ENCODE peak calls at places on chromosome 22, in six cellular contexts. N, C, W, L, Y and Z are unnamed samples.

GRCh38 chr22:45832180-45832579 is 144.8 kb downstream of the WNT7B start:
- DNase-seq in C (peak; percentile 52), W (no peak), Y (no peak), L (no peak), N (no peak), Z (no peak)

GRCh38 chr22:46984751-46985506 is 222.5 kb downstream of the TBC1D22A start:
- DNase-seq in Y (peak; percentile 3), N (no peak), C (no peak), L (peak; percentile 69), W (no peak), Z (no peak)

GRCh38 chr22:36900225-36900624 is 13.2 kb upstream of the CSF2RB start:
- DNase-seq in L (no peak), Y (no peak), C (no peak), W (no peak), N (no peak), Z (no peak)

GRCh38 chr22:25564320-25564978 is at the start of gene GRK3:
- DNase-seq in L (peak; percentile 27), C (peak; percentile 82), N (peak; percentile 78), Y (peak; percentile 57), W (peak; percentile 29), Z (peak; percentile 59)

GRCh38 chr22:44191036-44191454 is 10.3 kb downstream of the PARVG start:
- DNase-seq in N (no peak), Y (no peak), W (no peak), C (no peak), L (no peak), Z (no peak)

GRCh38 chr22:20509344-20510047 is 2.1 kb downstream of the MED15 start:
- DNase-seq in W (no peak), Y (peak; percentile 98), C (no peak), N (no peak), L (peak; percentile 94), Z (peak; percentile 89)

GRCh38 chr22:20117656-20118571 is 888 bp upstream of the TRMT2A start:
- DNase-seq in W (no peak), L (peak; percentile 25), Y (peak; percentile 48), C (no peak), N (no peak), Z (no peak)

GRCh38 chr22:44196241-44196640 is 15.5 kb downstream of the PARVG start:
- DNase-seq in W (no peak), C (no peak), N (no peak), L (no peak), Y (no peak), Z (no peak)

GRCh38 chr22:37228106-37229011 is 15.7 kb downstream of the RAC2 start:
- DNase-seq in L (peak; percentile 27), Y (peak; percentile 78), N (no peak), C (no peak), W (no peak), Z (no peak)

GRCh38 chr22:36221799-36222751 is 17.3 kb downstream of the APOL2 start:
- DNase-seq in L (no peak), N (peak; percentile 17), C (peak; percentile 80), W (peak; percentile 15), Y (peak; percentile 32), Z (peak; percentile 63)

DNA sequence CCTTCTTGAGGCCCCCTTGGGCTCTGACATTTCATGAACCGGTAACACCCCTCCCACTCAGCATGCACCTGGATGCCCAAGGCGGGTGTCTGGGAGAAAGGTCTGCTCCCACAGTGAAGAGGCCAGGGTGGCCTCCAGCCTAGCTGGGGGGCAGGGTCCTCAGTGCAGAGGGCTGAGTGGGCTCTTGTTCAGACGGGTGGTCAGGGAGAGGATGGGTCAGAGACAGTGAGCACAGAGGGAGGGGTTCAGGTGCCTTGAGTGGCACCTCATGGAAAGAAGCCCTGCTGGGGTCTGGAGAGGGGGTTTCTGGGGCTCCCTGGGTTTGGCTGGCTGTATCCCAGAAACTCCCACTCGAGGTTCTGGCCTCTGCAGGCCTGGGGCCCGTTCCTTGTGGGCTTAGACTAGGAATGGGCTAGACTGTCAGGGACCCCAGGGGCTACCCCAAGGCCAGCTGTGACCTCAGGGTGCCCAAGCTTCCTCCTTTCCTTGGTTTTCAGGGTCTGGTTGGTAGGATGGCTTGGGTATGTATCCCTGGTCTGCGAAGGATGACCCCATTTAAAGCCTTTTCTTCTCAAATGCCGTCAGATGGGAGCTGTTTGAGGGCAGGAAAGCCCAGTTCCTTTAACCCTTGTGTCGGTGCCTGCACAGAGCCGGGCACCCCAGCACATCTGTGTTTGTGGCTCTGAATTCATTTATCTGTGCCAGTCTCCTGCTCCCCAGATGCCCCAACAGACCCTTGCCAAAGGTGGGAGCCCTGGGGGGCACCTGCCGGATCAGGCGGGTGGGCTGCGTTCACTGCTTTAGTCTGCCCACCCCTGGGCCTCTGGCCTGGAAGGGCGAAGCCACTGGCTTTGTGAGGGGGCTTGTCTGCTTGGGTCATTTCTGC is 1.3 kb downstream of the SYNGR1 start:
- DNase-seq in W (no peak), N (no peak), L (no peak), C (peak; percentile 38), Y (no peak), Z (no peak)
- H3K23ac ChIP-seq in W (no peak overlapping the region), N (peak overlapping the region; percentile 57), L (peak overlapping the region; percentile 97), C (no peak overlapping the region), Y (no peak overlapping the region), Z (no peak overlapping the region)

GRCh38 chr22:49880281-49880680 is 26.6 kb downstream of the ZBED4 start:
- DNase-seq in W (no peak), C (no peak), N (no peak), Y (no peak), L (no peak), Z (no peak)

GRCh38 chr22:49881856-49882255 is 28.2 kb downstream of the ZBED4 start:
- DNase-seq in W (no peak), C (no peak), Y (no peak), L (no peak), N (no peak), Z (no peak)

GRCh38 chr22:49878206-49878605 is 24.6 kb downstream of the ZBED4 start:
- DNase-seq in Y (no peak), N (no peak), L (no peak), C (no peak), W (no peak), Z (no peak)

GRCh38 chr22:49877642-49878041 is 24.0 kb downstream of the ZBED4 start:
- DNase-seq in W (no peak), C (no peak), Y (no peak), N (no peak), L (no peak), Z (no peak)

GRCh38 chr22:49879871-49880270 is 26.2 kb downstream of the ZBED4 start:
- DNase-seq in Y (no peak), C (no peak), L (no peak), N (no peak), W (no peak), Z (no peak)
- H4K91ac ChIP-seq in Y (no peak overlapping the region), C (no peak overlapping the region), L (no peak overlapping the region), N (no peak overlapping the region), W (no peak overlapping the region), Z (no peak overlapping the region)

GRCh38 chr22:38796262-38796957 is 2.5 kb upstream of the DNAL4 start:
- DNase-seq in W (no peak), Y (no peak), L (no peak), C (no peak), N (no peak), Z (peak; percentile 4)
- H2BK5ac ChIP-seq in W (no peak overlapping the region), Y (no peak overlapping the region), L (no peak overlapping the region), C (no peak overlapping the region), N (no peak overlapping the region), Z (no peak overlapping the region)

GRCh38 chr22:40531951-40532900 is 104.3 kb downstream of the MRTFA start:
- DNase-seq in W (no peak), N (no peak), L (no peak), C (no peak), Y (no peak), Z (no peak)
- H3K23ac ChIP-seq in W (no peak overlapping the region), N (no peak overlapping the region), L (peak overlapping the region; percentile 48), C (no peak overlapping the region), Y (no peak overlapping the region), Z (no peak overlapping the region)

GRCh38 chr22:34798605-34799004 is 267.4 kb upstream of the ISX start:
- DNase-seq in W (no peak), N (no peak), Y (no peak), L (no peak), C (no peak), Z (no peak)
- H4K91ac ChIP-seq in W (no peak overlapping the region), N (no peak overlapping the region), Y (no peak overlapping the region), L (no peak overlapping the region), C (no peak overlapping the region), Z (no peak overlapping the region)

GRCh38 chr22:31269892-31270574 is 22.3 kb downstream of the PIK3IP1 start:
- DNase-seq in C (peak; percentile 81), Y (no peak), W (no peak), N (no peak), L (no peak), Z (no peak)
- H2BK5ac ChIP-seq in C (no peak overlapping the region), Y (no peak overlapping the region), W (peak overlapping the region; percentile 72), N (no peak overlapping the region), L (no peak overlapping the region), Z (peak overlapping the region; percentile 56)

GRCh38 chr22:42595434-42595833 is 19.2 kb downstream of the POLDIP3 start:
- DNase-seq in N (no peak), Y (peak; percentile 85), W (no peak), C (no peak), L (no peak), Z (no peak)

GRCh38 chr22:42591987-42592386 is 22.7 kb downstream of the POLDIP3 start:
- DNase-seq in W (no peak), C (no peak), Y (no peak), L (no peak), N (no peak), Z (no peak)

GRCh38 chr22:42601879-42602465 is 12.7 kb downstream of the POLDIP3 start:
- DNase-seq in C (no peak), N (no peak), Y (no peak), W (no peak), L (no peak), Z (no peak)

GRCh38 chr22:42596863-42597530 is 17.7 kb downstream of the POLDIP3 start:
- DNase-seq in L (no peak), Y (no peak), N (no peak), C (no peak), W (no peak), Z (no peak)

DNA sequence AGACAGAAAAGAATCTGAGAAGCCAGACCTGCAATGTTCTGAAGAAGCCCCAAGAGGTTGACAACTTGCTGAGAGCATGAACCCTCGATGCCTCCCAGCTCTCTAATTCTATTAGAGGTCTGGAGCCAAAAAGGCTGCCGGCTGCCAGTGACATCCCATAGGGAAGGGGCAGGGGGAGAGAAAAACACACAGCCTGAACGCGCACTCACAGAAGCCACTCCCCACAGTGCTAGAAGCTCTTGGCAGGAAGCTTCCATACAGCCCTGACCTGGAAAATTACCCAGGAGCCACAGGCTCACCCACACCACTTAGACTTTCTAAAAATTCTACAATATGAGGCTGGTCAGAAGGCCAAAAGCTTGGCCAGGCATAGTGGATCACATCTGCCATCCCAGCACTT is 18.3 kb downstream of the POLDIP3 start:
- DNase-seq in C (no peak), N (no peak), Y (peak; percentile 42), W (no peak), L (no peak), Z (no peak)
- H3K23ac ChIP-seq in C (no peak overlapping the region), N (no peak overlapping the region), Y (no peak overlapping the region), W (no peak overlapping the region), L (no peak overlapping the region), Z (no peak overlapping the region)

GRCh38 chr22:27377901-27378300 is 423.7 kb downstream of the MN1 start:
- DNase-seq in L (no peak), N (no peak), Y (peak; percentile 20), C (no peak), W (no peak), Z (no peak)
- H4K91ac ChIP-seq in L (no peak overlapping the region), N (no peak overlapping the region), Y (peak overlapping the region; percentile 46), C (no peak overlapping the region), W (no peak overlapping the region), Z (no peak overlapping the region)

GRCh38 chr22:40479126-40479800 is 108.9 kb downstream of the SGSM3 start:
- DNase-seq in N (no peak), C (no peak), Y (no peak), W (no peak), L (no peak), Z (no peak)
- H2BK5ac ChIP-seq in N (no peak overlapping the region), C (no peak overlapping the region), Y (no peak overlapping the region), W (no peak overlapping the region), L (no peak overlapping the region), Z (no peak overlapping the region)